ENCODE peak calls at places on chromosome 4, in eight cellular contexts. T is kidney, A is GM12865, M is HL-60, D is tibial nerve, I is lower leg skin, X is heart left ventricle, U is uterus. J is an unnamed sample.

GRCh38 chr4:147550626-147551250 is 66.5 kb upstream of the TMEM184C start:
- DNase-seq in T (no peak), D (no peak), I (no peak), M (no peak), A (peak; percentile 82), U (no peak), X (no peak), J (no peak)

GRCh38 chr4:15043226-15043625 is 40.9 kb downstream of the CPEB2 start:
- DNase-seq in I (no peak), A (no peak), X (no peak), U (no peak), T (no peak), M (no peak), D (no peak), J (no peak)

GRCh38 chr4:188411805-188412204 is 272.6 kb downstream of the TRIML1 start:
- DNase-seq in I (no peak), D (no peak), M (no peak), U (no peak), A (no peak), X (no peak), T (no peak), J (no peak)

GRCh38 chr4:168612435-168613139 is 115.7 kb downstream of the PALLD start:
- DNase-seq in I (no peak), T (no peak), X (no peak), U (no peak), M (no peak), A (no peak), D (no peak), J (no peak)

GRCh38 chr4:42501624-42502401 is 104.5 kb downstream of the SHISA3 start:
- DNase-seq in M (no peak), X (no peak), D (no peak), T (no peak), A (no peak), I (no peak), U (no peak), J (no peak)

GRCh38 chr4:141955696-141956095 is 319.3 kb downstream of the IL15 start:
- DNase-seq in A (no peak), I (no peak), D (no peak), X (no peak), M (no peak), U (no peak), T (no peak), J (no peak)

GRCh38 chr4:170651786-170652185 is 562.0 kb upstream of the AADAT start:
- DNase-seq in M (no peak), X (no peak), A (no peak), T (no peak), I (no peak), D (no peak), U (no peak), J (peak; percentile 23)

GRCh38 chr4:139889901-139890300 is 224.3 kb downstream of the MGST2 start:
- DNase-seq in A (no peak), M (no peak), U (no peak), X (no peak), I (no peak), T (no peak), D (no peak), J (no peak)

GRCh38 chr4:136687118-136687517 is 845.2 kb downstream of the PCDH18 start:
- DNase-seq in U (no peak), X (no peak), D (no peak), M (no peak), A (peak; percentile 2), I (no peak), T (peak; percentile 31), J (no peak)

GRCh38 chr4:22515888-22516541 is at the start of gene ADGRA3:
- DNase-seq in I (peak; percentile 30), X (peak; percentile 82), M (peak; percentile 43), D (peak; percentile 40), T (peak; percentile 93), U (peak; percentile 74), A (peak; percentile 77), J (no peak)

GRCh38 chr4:212438-213174 is 88.3 kb downstream of the ZNF718 start:
- DNase-seq in U (peak; percentile 75), D (peak; percentile 40), X (peak; percentile 83), T (peak; percentile 91), I (peak; percentile 23), M (no peak), A (no peak), J (peak; percentile 28)

GRCh38 chr4:139887962-139888735 is 222.5 kb downstream of the MGST2 start:
- DNase-seq in U (no peak), M (no peak), T (no peak), D (no peak), I (peak; percentile 48), X (no peak), A (peak; percentile 43), J (no peak)

DNA sequence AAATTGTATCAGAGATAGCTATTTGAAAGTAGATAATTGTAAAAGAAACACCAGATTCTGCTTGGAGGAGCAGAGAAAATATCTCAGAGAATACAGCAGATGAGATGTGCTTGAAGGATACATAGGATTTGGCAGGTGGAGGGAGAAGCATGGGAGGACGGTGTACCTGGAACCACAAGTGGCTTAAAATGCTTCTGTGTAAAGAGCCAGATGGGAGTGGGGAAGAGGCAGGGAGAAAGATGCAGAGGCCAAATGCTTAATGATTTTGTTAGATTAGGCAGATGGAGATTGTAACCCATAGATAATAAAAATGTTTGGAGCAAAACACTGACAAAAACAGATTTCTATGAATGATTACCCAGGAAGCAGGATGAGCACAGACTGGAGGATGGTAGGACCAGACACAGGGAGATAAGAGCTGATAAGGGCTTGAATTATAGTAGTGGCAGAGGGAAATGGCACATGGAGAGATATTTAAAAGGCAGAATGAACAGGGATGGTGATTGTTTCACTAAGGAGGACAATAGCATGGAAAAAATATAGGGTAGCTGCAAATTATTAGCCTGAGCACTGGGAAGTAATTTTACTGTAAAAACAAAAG is 145.7 kb upstream of the TBC1D9 start:
- DNase-seq in U (no peak), D (no peak), M (no peak), T (no peak), I (no peak), X (no peak), A (no peak), J (no peak)
- TF ChIP-seq CTCF in U (no peak), D (no peak), M (no peak), T (no peak), I (no peak), X (no peak), A (no peak), J (no peak)

DNA sequence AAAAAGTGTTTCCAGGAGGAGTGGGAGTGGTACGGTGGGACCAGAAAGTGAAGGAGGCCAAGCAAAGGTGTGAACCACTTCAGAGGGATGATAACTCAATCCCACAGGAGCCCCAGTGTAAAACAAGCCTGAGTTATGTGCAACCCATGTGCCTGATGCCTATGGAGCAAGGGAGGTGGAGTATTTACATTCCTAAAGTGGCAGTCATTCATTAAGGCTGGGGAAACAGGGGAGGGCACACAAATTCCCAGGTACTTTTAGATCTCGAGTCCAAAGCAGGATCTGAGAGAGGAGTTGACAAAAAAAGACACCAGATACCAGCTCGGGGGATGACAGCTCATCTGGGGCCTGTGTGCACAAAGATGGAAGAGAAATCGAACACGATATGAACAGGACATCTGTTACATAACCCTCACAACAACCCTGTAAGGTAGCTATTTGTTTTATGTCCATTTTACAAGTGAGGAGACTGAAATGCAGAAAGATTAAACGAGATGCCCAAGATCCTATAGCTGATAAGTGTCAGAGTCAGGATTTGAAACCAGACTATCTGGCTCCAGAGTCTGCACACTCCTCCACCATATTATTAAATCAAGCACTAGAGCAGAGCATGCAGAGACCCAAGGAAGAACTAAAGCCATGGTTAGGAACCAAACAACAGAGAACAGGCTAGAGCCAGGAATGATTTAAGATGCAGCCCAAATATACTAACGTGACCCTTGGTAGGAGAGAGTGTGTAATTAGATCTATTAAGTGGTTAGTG is 91.9 kb upstream of the MAPK10 start:
- DNase-seq in M (no peak), A (no peak), T (no peak), X (no peak), I (no peak), U (no peak), D (no peak), J (no peak)
- H3K4me3 ChIP-seq in M (no peak overlapping the region), A (no peak overlapping the region), T (peak overlapping the region; percentile 76), X (peak overlapping the region; percentile 48), I (no peak overlapping the region), U (peak overlapping the region; percentile 47), D (no peak overlapping the region), J (no peak overlapping the region)

GRCh38 chr4:28229092-28229491 is 1368.5 kb downstream of the STIM2 start:
- DNase-seq in X (no peak), U (no peak), A (no peak), D (no peak), T (no peak), M (no peak), I (no peak), J (no peak)

GRCh38 chr4:28228575-28228974 is 1367.9 kb downstream of the STIM2 start:
- DNase-seq in U (no peak), I (no peak), M (no peak), X (no peak), T (no peak), A (no peak), D (no peak), J (no peak)

GRCh38 chr4:28226962-28227361 is 1366.3 kb downstream of the STIM2 start:
- DNase-seq in T (no peak), X (no peak), U (no peak), A (no peak), M (no peak), D (no peak), I (no peak), J (no peak)

GRCh38 chr4:28225689-28226353 is 1365.2 kb downstream of the STIM2 start:
- DNase-seq in X (no peak), U (no peak), D (no peak), M (no peak), T (no peak), I (no peak), A (no peak), J (no peak)

DNA sequence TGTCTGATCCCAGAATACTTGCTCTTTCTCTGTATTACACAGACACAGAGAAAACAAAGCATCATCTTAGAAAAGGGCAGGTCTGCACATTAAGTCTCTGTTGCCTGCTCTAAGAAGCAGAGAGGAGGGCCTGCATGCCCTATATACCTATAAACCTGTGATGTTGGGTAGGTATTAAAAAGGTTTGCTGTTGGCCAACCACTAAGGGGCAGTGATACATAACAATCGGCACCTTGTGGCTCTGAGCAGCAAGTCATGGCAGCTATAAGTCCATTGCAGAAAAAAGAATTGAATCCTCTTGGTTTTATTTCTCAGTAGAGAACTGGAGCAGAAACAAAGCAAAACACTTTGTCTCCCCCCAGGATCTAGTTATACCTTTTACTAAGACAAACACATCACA is 1364.4 kb downstream of the STIM2 start:
- DNase-seq in D (no peak), I (no peak), T (no peak), U (no peak), M (no peak), A (no peak), X (no peak), J (no peak)
- TF ChIP-seq CTCF in D (no peak), I (no peak), T (no peak), U (no peak), M (no peak), A (no peak), X (no peak), J (peak; percentile 44)

DNA sequence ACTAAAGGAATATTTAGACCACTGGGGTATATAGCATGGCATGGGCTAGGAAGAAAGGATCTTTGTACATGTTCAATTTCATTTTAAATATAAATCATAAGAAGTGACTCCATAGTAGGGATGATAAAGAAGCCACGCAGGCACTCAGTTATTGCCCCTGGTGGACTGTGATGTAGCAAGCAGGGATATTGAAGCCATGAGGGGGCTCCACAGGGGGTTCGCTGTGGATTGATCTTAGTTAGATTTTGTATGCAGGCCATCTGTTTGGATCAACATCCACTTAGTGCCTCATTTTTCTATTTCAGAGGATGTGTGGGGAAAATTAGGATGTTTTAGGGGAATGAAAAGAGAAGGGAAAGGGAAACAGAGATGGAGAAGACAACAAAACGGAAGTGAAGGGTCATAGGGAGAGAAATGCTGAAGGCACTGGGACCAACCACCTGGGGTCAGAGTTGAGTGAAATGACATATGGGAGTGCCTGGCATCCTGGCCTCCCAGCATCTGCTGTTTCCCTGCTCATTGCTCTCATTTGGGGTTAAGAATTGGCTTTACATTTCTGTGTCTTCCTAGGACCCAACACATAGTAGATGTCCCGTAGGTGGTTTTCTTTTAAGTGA is 11.2 kb upstream of the FREM3 start:
- DNase-seq in U (no peak), A (no peak), X (no peak), M (no peak), D (no peak), T (no peak), I (no peak), J (no peak)
- H3K4me3 ChIP-seq in U (no peak overlapping the region), A (no peak overlapping the region), X (no peak overlapping the region), M (no peak overlapping the region), D (no peak overlapping the region), T (no peak overlapping the region), I (no peak overlapping the region), J (no peak overlapping the region)